ENCODE peak calls at places on chromosomes 16 and 17, in seven cellular contexts. J, U, L, O, E, C and X are unnamed samples.

GRCh38 chr17:63191610-63192009 is 225.6 kb downstream of the TANC2 start:
- DNase-seq in J (no peak), U (no peak), L (no peak), O (no peak), E (no peak), C (no peak), X (no peak)

GRCh38 chr16:4947722-4948503 is 10.2 kb upstream of the SEC14L5 start:
- DNase-seq in J (no peak), U (no peak), L (no peak), O (no peak), E (no peak), C (no peak), X (no peak)

GRCh38 chr16:23016372-23016771 is 132.9 kb downstream of the USP31 start:
- DNase-seq in J (no peak), U (no peak), L (no peak), O (no peak), E (no peak), C (no peak), X (no peak)

GRCh38 chr17:41771389-41772206 is 14.9 kb downstream of the JUP start:
- DNase-seq in J (no peak), U (no peak), L (no peak), O (no peak), E (no peak), C (no peak), X (no peak)

GRCh38 chr17:5785343-5785742 is 201.0 kb upstream of the NLRP1 start:
- DNase-seq in J (no peak), U (no peak), L (no peak), O (no peak), E (no peak), C (no peak), X (no peak)

GRCh38 chr16:80263848-80264694 is 276.7 kb upstream of the DYNLRB2 start:
- DNase-seq in J (no peak), U (no peak), L (no peak), O (no peak), E (no peak), C (no peak), X (no peak)

GRCh38 chr16:56669005-56669839 is at the start of gene MT1H:
- DNase-seq in J (peak), U (no peak), L (no peak), O (no peak), E (no peak), C (no peak), X (no peak)

GRCh38 chr17:63647936-63648335 is 25.7 kb downstream of the MAP3K3 start:
- DNase-seq in J (no peak), U (no peak), L (no peak), O (no peak), E (no peak), C (no peak), X (no peak)

GRCh38 chr16:21283521-21284289 is 5.6 kb upstream of the CRYM start:
- DNase-seq in J (peak), U (no peak), L (peak), O (no peak), E (peak), C (peak), X (peak)

GRCh38 chr16:19704321-19705130 is 13.5 kb downstream of the KNOP1 start:
- DNase-seq in J (no peak), U (no peak), L (no peak), O (peak), E (no peak), C (no peak), X (peak)

GRCh38 chr17:41777157-41777578 is 9.3 kb downstream of the JUP start:
- DNase-seq in J (peak), U (no peak), L (peak), O (no peak), E (no peak), C (peak), X (no peak)

GRCh38 chr17:75959046-75959838 is 18.4 kb upstream of the FBF1 start:
- DNase-seq in J (no peak), U (no peak), L (no peak), O (no peak), E (no peak), C (no peak), X (no peak)

GRCh38 chr16:22638393-22639206 is 127.9 kb downstream of the NPIPB5 start:
- DNase-seq in J (no peak), U (no peak), L (no peak), O (no peak), E (no peak), C (no peak), X (no peak)

GRCh38 chr17:1878419-1879121 is 48.8 kb downstream of the RPA1 start:
- DNase-seq in J (no peak), U (no peak), L (no peak), O (no peak), E (no peak), C (no peak), X (no peak)

GRCh38 chr17:32253117-32253611 is 12.5 kb upstream of the RHBDL3 start:
- DNase-seq in J (peak), U (peak), L (peak), O (peak), E (peak), C (peak), X (peak)

GRCh38 chr17:81397314-81398169 is 2.3 kb downstream of the BAHCC1 start:
- DNase-seq in J (peak), U (no peak), L (no peak), O (no peak), E (no peak), C (peak), X (no peak)

GRCh38 chr16:82199209-82199608 is 29.2 kb upstream of the MPHOSPH6 start:
- DNase-seq in J (no peak), U (no peak), L (no peak), O (no peak), E (no peak), C (no peak), X (no peak)

GRCh38 chr16:66182592-66182991 is 183.9 kb upstream of the CDH5 start:
- DNase-seq in J (no peak), U (no peak), L (no peak), O (no peak), E (no peak), C (no peak), X (no peak)

GRCh38 chr17:77417575-77417974 is 276.8 kb downstream of the SEC14L1 start:
- DNase-seq in J (peak), U (no peak), L (no peak), O (no peak), E (no peak), C (no peak), X (no peak)

GRCh38 chr16:49019081-49019633 is 262.5 kb downstream of the CBLN1 start:
- DNase-seq in J (no peak), U (no peak), L (no peak), O (no peak), E (no peak), C (no peak), X (no peak)

GRCh38 chr16:77784441-77785356 is 3.7 kb upstream of the VAT1L start:
- DNase-seq in J (no peak), U (no peak), L (no peak), O (no peak), E (no peak), C (no peak), X (no peak)

GRCh38 chr16:77781091-77781490 is 7.3 kb upstream of the VAT1L start:
- DNase-seq in J (no peak), U (no peak), L (no peak), O (no peak), E (no peak), C (no peak), X (no peak)

GRCh38 chr16:77780378-77780837 is 8.0 kb upstream of the VAT1L start:
- DNase-seq in J (no peak), U (peak), L (no peak), O (no peak), E (no peak), C (peak), X (no peak)

GRCh38 chr16:77785365-77785764 is 3.0 kb upstream of the VAT1L start:
- DNase-seq in J (no peak), U (no peak), L (no peak), O (no peak), E (no peak), C (no peak), X (no peak)

DNA sequence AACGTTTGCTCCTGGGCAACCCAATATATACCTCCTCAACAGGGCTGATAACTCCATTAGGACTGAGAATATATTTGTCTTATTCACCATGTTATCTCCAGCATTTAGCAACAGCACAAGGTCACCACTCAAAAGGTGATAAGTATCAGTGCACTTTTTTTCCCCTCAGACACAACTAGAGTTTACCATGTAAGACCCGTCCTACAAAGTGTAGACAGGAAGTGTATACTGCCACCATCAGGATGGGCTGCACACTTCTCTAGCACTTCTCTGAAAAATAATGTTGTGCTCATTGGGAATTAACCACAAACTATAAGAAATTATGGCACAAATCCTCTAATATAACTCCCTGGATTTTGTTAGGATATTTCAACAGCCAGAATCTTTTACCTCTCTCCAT is 5.7 kb upstream of the VAT1L start:
- DNase-seq in J (no peak), U (peak), L (no peak), O (no peak), E (peak), C (no peak), X (no peak)
- TF ChIP-seq CTCF in J (no peak), U (peak), L (no peak), O (no peak), E (peak), C (no peak), X (no peak)

GRCh38 chr17:61502292-61502691 is 50.1 kb downstream of the TBX4 start:
- DNase-seq in J (no peak), U (no peak), L (no peak), O (no peak), E (no peak), C (no peak), X (no peak)

GRCh38 chr17:61505846-61506627 is 53.8 kb downstream of the TBX4 start:
- DNase-seq in J (no peak), U (no peak), L (no peak), O (no peak), E (no peak), C (no peak), X (no peak)

GRCh38 chr17:61503961-61504360 is 51.7 kb downstream of the TBX4 start:
- DNase-seq in J (no peak), U (no peak), L (no peak), O (no peak), E (no peak), C (no peak), X (no peak)

GRCh38 chr17:61507667-61508066 is 55.4 kb downstream of the TBX4 start:
- DNase-seq in J (no peak), U (no peak), L (no peak), O (no peak), E (no peak), C (no peak), X (no peak)

DNA sequence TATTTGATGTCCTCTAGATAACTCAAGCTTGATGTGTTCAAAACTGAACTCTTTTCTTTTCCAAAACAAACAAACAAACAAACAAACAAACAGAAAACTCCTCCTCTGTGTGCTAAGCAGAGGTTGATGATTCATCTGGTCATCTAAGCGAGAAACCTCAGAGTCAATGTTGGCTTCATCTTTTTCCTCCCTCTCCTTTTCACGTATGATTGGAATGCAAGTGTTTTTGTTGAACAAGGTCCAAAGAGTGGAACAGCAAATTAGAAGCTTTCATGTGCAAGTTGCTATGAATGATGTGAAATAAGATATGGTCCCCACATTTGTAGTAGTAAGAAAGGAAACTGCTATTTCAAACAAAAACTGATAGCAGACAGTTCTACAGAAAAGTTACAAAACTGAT is 52.5 kb downstream of the TBX4 start:
- DNase-seq in J (no peak), U (no peak), L (no peak), O (no peak), E (no peak), C (peak), X (no peak)
- TF ChIP-seq POLR2A in J (no peak), U (no peak), L (no peak), O (no peak), E (no peak), C (no peak), X (no peak)

GRCh38 chr17:60151355-60151754 is 1.6 kb downstream of the CA4 start:
- DNase-seq in J (no peak), U (no peak), L (no peak), O (no peak), E (no peak), C (no peak), X (no peak)

GRCh38 chr17:60148300-60148838 is 1.4 kb upstream of the CA4 start:
- DNase-seq in J (no peak), U (no peak), L (no peak), O (no peak), E (no peak), C (no peak), X (no peak)

GRCh38 chr17:60146206-60146605 is 3.6 kb upstream of the CA4 start:
- DNase-seq in J (no peak), U (no peak), L (no peak), O (no peak), E (no peak), C (no peak), X (no peak)

GRCh38 chr17:60147553-60148241 is 2.1 kb upstream of the CA4 start:
- DNase-seq in J (no peak), U (no peak), L (no peak), O (no peak), E (no peak), C (no peak), X (no peak)

GRCh38 chr17:60149691-60150582 is at the start of gene CA4:
- DNase-seq in J (no peak), U (no peak), L (no peak), O (no peak), E (no peak), C (peak), X (no peak)
- H3K27ac ChIP-seq in J (no peak), U (no peak), L (no peak), O (no peak), E (no peak), C (peak), X (no peak)

GRCh38 chr17:309361-309888 is 43.2 kb downstream of the RPH3AL start:
- DNase-seq in J (no peak), U (no peak), L (no peak), O (no peak), E (peak), C (peak), X (no peak)
- TF ChIP-seq CTCF in J (no peak), U (peak), L (peak), O (peak), E (peak), C (peak), X (no peak)

GRCh38 chr17:40560592-40561293 is 4.5 kb downstream of the CCR7 start:
- DNase-seq in J (peak), U (no peak), L (peak), O (no peak), E (peak), C (no peak), X (peak)

GRCh38 chr17:40561294-40561870 is 3.9 kb downstream of the CCR7 start:
- DNase-seq in J (peak), U (no peak), L (no peak), O (no peak), E (no peak), C (no peak), X (no peak)

GRCh38 chr17:40558651-40559015 is 6.6 kb downstream of the CCR7 start:
- DNase-seq in J (no peak), U (no peak), L (no peak), O (no peak), E (no peak), C (no peak), X (no peak)

GRCh38 chr17:40559016-40559853 is 6.0 kb downstream of the CCR7 start:
- DNase-seq in J (peak), U (no peak), L (peak), O (no peak), E (no peak), C (no peak), X (peak)

GRCh38 chr17:40559954-40560591 is 5.2 kb downstream of the CCR7 start:
- DNase-seq in J (peak), U (peak), L (peak), O (peak), E (peak), C (peak), X (peak)
- TF ChIP-seq POLR2A in J (no peak), U (no peak), L (peak), O (no peak), E (no peak), C (no peak), X (peak)

GRCh38 chr16:70676571-70677498 is 9.0 kb downstream of the MTSS2 start:
- DNase-seq in J (no peak), U (no peak), L (no peak), O (no peak), E (no peak), C (no peak), X (no peak)

GRCh38 chr16:70678898-70679652 is 6.8 kb downstream of the MTSS2 start:
- DNase-seq in J (no peak), U (no peak), L (no peak), O (no peak), E (no peak), C (no peak), X (peak)

GRCh38 chr16:70679653-70680494 is 6.0 kb downstream of the MTSS2 start:
- DNase-seq in J (no peak), U (no peak), L (peak), O (no peak), E (no peak), C (peak), X (peak)

GRCh38 chr16:70677499-70678120 is 8.2 kb downstream of the MTSS2 start:
- DNase-seq in J (no peak), U (no peak), L (no peak), O (no peak), E (no peak), C (no peak), X (no peak)

DNA sequence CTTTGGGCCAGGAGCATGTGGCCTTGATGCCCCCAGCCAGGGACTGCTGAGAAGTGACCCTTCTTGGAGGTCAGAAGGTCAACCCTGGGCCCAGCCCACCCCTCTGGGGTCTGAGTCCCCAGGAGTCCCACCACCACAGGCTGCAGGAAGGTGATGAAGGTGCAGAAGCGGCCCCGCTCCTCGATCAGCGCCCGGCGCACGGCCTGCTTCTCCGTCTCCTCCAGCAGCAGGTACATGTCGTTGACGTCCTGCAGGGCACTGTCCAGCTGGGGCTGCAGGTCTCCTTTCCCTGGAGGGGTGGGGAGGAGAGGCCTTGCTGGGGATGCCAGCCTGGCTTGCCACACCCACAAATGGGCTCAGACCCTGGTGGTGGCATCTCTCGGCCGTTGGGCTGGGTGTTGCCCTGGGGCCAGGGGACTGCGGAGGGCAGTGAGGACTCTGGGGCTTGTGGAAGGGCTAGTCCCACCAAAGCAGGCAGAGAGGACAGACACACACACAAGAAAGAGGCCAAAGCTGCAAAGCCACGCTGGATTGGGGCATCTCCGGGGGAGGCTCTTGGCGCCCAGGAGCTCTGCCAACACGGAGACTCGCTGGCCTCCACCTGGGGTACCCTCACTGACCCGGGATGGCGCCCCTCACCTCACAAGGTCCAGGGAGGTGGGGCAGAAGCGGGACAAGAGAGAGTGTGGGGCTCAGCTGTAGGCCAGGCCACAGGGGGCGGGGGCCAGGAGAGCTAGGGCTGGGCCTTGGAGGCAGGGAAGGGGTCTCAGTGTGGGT is 7.5 kb downstream of the MTSS2 start:
- DNase-seq in J (no peak), U (no peak), L (no peak), O (no peak), E (no peak), C (no peak), X (peak)
- H3K27ac ChIP-seq in J (no peak), U (no peak), L (peak), O (no peak), E (no peak), C (no peak), X (no peak)

GRCh38 chr17:29005562-29005887 is 308 bp downstream of the SEZ6 start:
- DNase-seq in J (no peak), U (no peak), L (no peak), O (no peak), E (no peak), C (no peak), X (no peak)
- TF ChIP-seq CTCF in J (no peak), U (no peak), L (no peak), O (no peak), E (no peak), C (no peak), X (no peak)

GRCh38 chr17:78804777-78805176 is 22.7 kb upstream of the CYTH1 start:
- DNase-seq in J (no peak), U (no peak), L (no peak), O (no peak), E (no peak), C (no peak), X (no peak)

GRCh38 chr17:78802459-78802858 is 20.4 kb upstream of the CYTH1 start:
- DNase-seq in J (no peak), U (no peak), L (no peak), O (no peak), E (no peak), C (no peak), X (no peak)

GRCh38 chr17:78803161-78803845 is 21.2 kb upstream of the CYTH1 start:
- DNase-seq in J (no peak), U (no peak), L (no peak), O (no peak), E (no peak), C (no peak), X (no peak)

GRCh38 chr17:78800132-78800931 is 18.3 kb upstream of the CYTH1 start:
- DNase-seq in J (no peak), U (no peak), L (no peak), O (no peak), E (no peak), C (no peak), X (no peak)

GRCh38 chr17:78802008-78802407 is 19.9 kb upstream of the CYTH1 start:
- DNase-seq in J (no peak), U (no peak), L (no peak), O (no peak), E (no peak), C (no peak), X (no peak)
- TF ChIP-seq POLR2A in J (no peak), U (no peak), L (no peak), O (no peak), E (no peak), C (no peak), X (no peak)

GRCh38 chr16:69106491-69107291 is 1.2 kb downstream of the HAS3 start:
- DNase-seq in J (no peak), U (no peak), L (no peak), O (no peak), E (no peak), C (peak), X (no peak)
- H3K27ac ChIP-seq in J (no peak), U (peak), L (no peak), O (no peak), E (no peak), C (peak), X (no peak)